ENCODE peak calls at places on chromosomes 12 and 14, in six cellular contexts. One of them, this sample, is unnamed.
A peak's percentile ranks its signal among the peaks of the same experiment; 100 is the strongest.

GRCh38 chr12:53961025-53961761 is 6.5 kb downstream of the HOXC12 start:
- DNase-seq in occipital lobe: no peak
- DNase-seq in progenitor cell of endocrine pancreas: peak; percentile 46
- DNase-seq in RWPE2: peak; percentile 54
- DNase-seq in activated CD4-positive, CD25-positive, alpha-beta regulatory T cell: no peak
- DNase-seq in stimulated activated naive B cell treated with anti-CD40 and anti-IgM and Interleukin-4, amounts not matched to agents 10 μg/mL and 1 μg/mL and 100 μg/mL, for 72 hours: no peak
- DNase-seq in this sample: peak; percentile 87

GRCh38 chr12:12537421-12537820 is 25.2 kb downstream of the DUSP16 start:
- DNase-seq in occipital lobe: no peak
- DNase-seq in progenitor cell of endocrine pancreas: no peak
- DNase-seq in RWPE2: no peak
- DNase-seq in activated CD4-positive, CD25-positive, alpha-beta regulatory T cell: no peak
- DNase-seq in stimulated activated naive B cell treated with anti-CD40 and anti-IgM and Interleukin-4, amounts not matched to agents 10 μg/mL and 1 μg/mL and 100 μg/mL, for 72 hours: no peak
- DNase-seq in this sample: peak; percentile 17

GRCh38 chr14:76352639-76353281 is 23.2 kb upstream of the ESRRB start:
- DNase-seq in occipital lobe: no peak
- DNase-seq in progenitor cell of endocrine pancreas: peak; percentile 87
- DNase-seq in RWPE2: no peak
- DNase-seq in activated CD4-positive, CD25-positive, alpha-beta regulatory T cell: peak; percentile 29
- DNase-seq in stimulated activated naive B cell treated with anti-CD40 and anti-IgM and Interleukin-4, amounts not matched to agents 10 μg/mL and 1 μg/mL and 100 μg/mL, for 72 hours: peak; percentile 25
- DNase-seq in this sample: peak; percentile 94

GRCh38 chr14:73662439-73663056 is 17.8 kb downstream of the DNAL1 start:
- DNase-seq in occipital lobe: no peak
- DNase-seq in progenitor cell of endocrine pancreas: no peak
- DNase-seq in RWPE2: peak; percentile 79
- DNase-seq in activated CD4-positive, CD25-positive, alpha-beta regulatory T cell: no peak
- DNase-seq in stimulated activated naive B cell treated with anti-CD40 and anti-IgM and Interleukin-4, amounts not matched to agents 10 μg/mL and 1 μg/mL and 100 μg/mL, for 72 hours: no peak
- DNase-seq in this sample: no peak

GRCh38 chr12:5083955-5084849 is 40.5 kb downstream of the KCNA5 start:
- DNase-seq in occipital lobe: peak; percentile 6
- DNase-seq in progenitor cell of endocrine pancreas: peak; percentile 56
- DNase-seq in RWPE2: no peak
- DNase-seq in activated CD4-positive, CD25-positive, alpha-beta regulatory T cell: no peak
- DNase-seq in stimulated activated naive B cell treated with anti-CD40 and anti-IgM and Interleukin-4, amounts not matched to agents 10 μg/mL and 1 μg/mL and 100 μg/mL, for 72 hours: peak; percentile 39
- DNase-seq in this sample: peak; percentile 95

GRCh38 chr12:10179871-10180270 is 1.0 kb downstream of the TMEM52B start:
- DNase-seq in occipital lobe: no peak
- DNase-seq in progenitor cell of endocrine pancreas: no peak
- DNase-seq in RWPE2: no peak
- DNase-seq in activated CD4-positive, CD25-positive, alpha-beta regulatory T cell: no peak
- DNase-seq in stimulated activated naive B cell treated with anti-CD40 and anti-IgM and Interleukin-4, amounts not matched to agents 10 μg/mL and 1 μg/mL and 100 μg/mL, for 72 hours: no peak
- DNase-seq in this sample: peak; percentile 37

GRCh38 chr12:14384783-14385638 is 19.5 kb downstream of the ATF7IP start:
- DNase-seq in occipital lobe: peak; percentile 18
- DNase-seq in progenitor cell of endocrine pancreas: peak; percentile 56
- DNase-seq in RWPE2: no peak
- DNase-seq in activated CD4-positive, CD25-positive, alpha-beta regulatory T cell: no peak
- DNase-seq in stimulated activated naive B cell treated with anti-CD40 and anti-IgM and Interleukin-4, amounts not matched to agents 10 μg/mL and 1 μg/mL and 100 μg/mL, for 72 hours: peak; percentile 46
- DNase-seq in this sample: peak; percentile 76

GRCh38 chr12:47725893-47726292 is 603 bp upstream of the ENDOU start:
- DNase-seq in occipital lobe: no peak
- DNase-seq in progenitor cell of endocrine pancreas: no peak
- DNase-seq in RWPE2: no peak
- DNase-seq in activated CD4-positive, CD25-positive, alpha-beta regulatory T cell: no peak
- DNase-seq in stimulated activated naive B cell treated with anti-CD40 and anti-IgM and Interleukin-4, amounts not matched to agents 10 μg/mL and 1 μg/mL and 100 μg/mL, for 72 hours: no peak
- DNase-seq in this sample: peak; percentile 95

GRCh38 chr12:93287152-93287551 is 90.6 kb upstream of the NUDT4 start:
- DNase-seq in occipital lobe: no peak
- DNase-seq in progenitor cell of endocrine pancreas: no peak
- DNase-seq in RWPE2: no peak
- DNase-seq in activated CD4-positive, CD25-positive, alpha-beta regulatory T cell: no peak
- DNase-seq in stimulated activated naive B cell treated with anti-CD40 and anti-IgM and Interleukin-4, amounts not matched to agents 10 μg/mL and 1 μg/mL and 100 μg/mL, for 72 hours: no peak
- DNase-seq in this sample: no peak

GRCh38 chr14:23153891-23154796 is 29.3 kb downstream of the SLC7A8 start:
- DNase-seq in occipital lobe: peak; percentile 45
- DNase-seq in progenitor cell of endocrine pancreas: no peak
- DNase-seq in RWPE2: peak; percentile 86
- DNase-seq in activated CD4-positive, CD25-positive, alpha-beta regulatory T cell: no peak
- DNase-seq in stimulated activated naive B cell treated with anti-CD40 and anti-IgM and Interleukin-4, amounts not matched to agents 10 μg/mL and 1 μg/mL and 100 μg/mL, for 72 hours: no peak
- DNase-seq in this sample: peak; percentile 85

GRCh38 chr14:104434214-104435076 is 145.1 kb upstream of the C14orf180 start:
- DNase-seq in occipital lobe: no peak
- DNase-seq in progenitor cell of endocrine pancreas: no peak
- DNase-seq in RWPE2: no peak
- DNase-seq in activated CD4-positive, CD25-positive, alpha-beta regulatory T cell: no peak
- DNase-seq in stimulated activated naive B cell treated with anti-CD40 and anti-IgM and Interleukin-4, amounts not matched to agents 10 μg/mL and 1 μg/mL and 100 μg/mL, for 72 hours: no peak
- DNase-seq in this sample: peak; percentile 50

GRCh38 chr14:26261368-26262122 is 336.3 kb downstream of the NOVA1 start:
- DNase-seq in occipital lobe: no peak
- DNase-seq in progenitor cell of endocrine pancreas: no peak
- DNase-seq in RWPE2: no peak
- DNase-seq in activated CD4-positive, CD25-positive, alpha-beta regulatory T cell: no peak
- DNase-seq in stimulated activated naive B cell treated with anti-CD40 and anti-IgM and Interleukin-4, amounts not matched to agents 10 μg/mL and 1 μg/mL and 100 μg/mL, for 72 hours: no peak
- DNase-seq in this sample: no peak

GRCh38 chr12:77120156-77120555 is 54.8 kb upstream of the E2F7 start:
- DNase-seq in occipital lobe: no peak
- DNase-seq in progenitor cell of endocrine pancreas: no peak
- DNase-seq in RWPE2: no peak
- DNase-seq in activated CD4-positive, CD25-positive, alpha-beta regulatory T cell: no peak
- DNase-seq in stimulated activated naive B cell treated with anti-CD40 and anti-IgM and Interleukin-4, amounts not matched to agents 10 μg/mL and 1 μg/mL and 100 μg/mL, for 72 hours: no peak
- DNase-seq in this sample: peak; percentile 66

GRCh38 chr12:4445156-4446020 is at the start of gene FGF6:
- DNase-seq in occipital lobe: no peak
- DNase-seq in progenitor cell of endocrine pancreas: peak; percentile 9
- DNase-seq in RWPE2: no peak
- DNase-seq in activated CD4-positive, CD25-positive, alpha-beta regulatory T cell: no peak
- DNase-seq in stimulated activated naive B cell treated with anti-CD40 and anti-IgM and Interleukin-4, amounts not matched to agents 10 μg/mL and 1 μg/mL and 100 μg/mL, for 72 hours: no peak
- DNase-seq in this sample: no peak

GRCh38 chr12:108133482-108133881 is 4.4 kb downstream of the WSCD2 start:
- DNase-seq in occipital lobe: no peak
- DNase-seq in progenitor cell of endocrine pancreas: no peak
- DNase-seq in RWPE2: no peak
- DNase-seq in activated CD4-positive, CD25-positive, alpha-beta regulatory T cell: no peak
- DNase-seq in stimulated activated naive B cell treated with anti-CD40 and anti-IgM and Interleukin-4, amounts not matched to agents 10 μg/mL and 1 μg/mL and 100 μg/mL, for 72 hours: no peak
- DNase-seq in this sample: no peak

This sample was measured in osteoblast.